ENCODE peak calls at places on chromosomes 12 and 14, in nine cellular contexts. I, Z, C, X, H, L, M, K and U are unnamed samples.

GRCh38 chr12:113650476-113650875 is 178.8 kb upstream of the LHX5 start:
- DNase-seq in C (no peak), K (no peak), Z (no peak), I (no peak), L (no peak), H (no peak), M (no peak), X (no peak), U (no peak)

GRCh38 chr12:28827841-28828240 is 321.2 kb upstream of the FAR2 start:
- DNase-seq in H (no peak), I (no peak), L (no peak), Z (no peak), X (no peak), C (no peak), M (no peak), K (no peak), U (no peak)

GRCh38 chr12:107661830-107662229 is 23.8 kb upstream of the PWP1 start:
- DNase-seq in L (no peak), X (no peak), I (no peak), H (no peak), Z (no peak), M (no peak), K (no peak), C (no peak), U (no peak)

GRCh38 chr14:68584786-68585185 is 208.1 kb downstream of the ZFP36L1 start:
- DNase-seq in M (no peak), L (no peak), C (no peak), K (peak), H (no peak), Z (no peak), I (no peak), X (no peak), U (no peak)

GRCh38 chr12:53949631-53950440 is 4.9 kb upstream of the HOXC12 start:
- DNase-seq in C (no peak), X (no peak), H (no peak), I (no peak), L (no peak), M (no peak), K (no peak), Z (peak), U (no peak)

GRCh38 chr14:92637228-92637627 is 111.2 kb downstream of the LGMN start:
- DNase-seq in L (no peak), I (no peak), X (no peak), C (no peak), M (no peak), H (peak), K (no peak), Z (peak), U (no peak)

GRCh38 chr12:116662612-116663144 is 75.2 kb downstream of the SPRING1 start:
- DNase-seq in X (peak), C (no peak), H (peak), L (no peak), I (no peak), Z (peak), K (no peak), M (no peak), U (no peak)

GRCh38 chr14:58572092-58572853 is 65.5 kb upstream of the DACT1 start:
- DNase-seq in K (no peak), H (peak), X (no peak), L (no peak), I (peak), Z (peak), C (peak), M (no peak), U (no peak)

GRCh38 chr12:51409846-51410245 is 14.8 kb upstream of the SLC4A8 start:
- DNase-seq in H (peak), M (no peak), X (peak), K (no peak), Z (no peak), I (no peak), C (no peak), L (no peak), U (no peak)